ENCODE peak calls at places on chromosomes 6 and 20, in ten cellular contexts. One of them, this sample, is unnamed.

GRCh38 chr6:11613858-11614257 is 76.3 kb downstream of the TMEM170B start:
- DNase-seq in OCI-LY7: no peak
- DNase-seq in psoas muscle: no peak
- DNase-seq in IMR-90: peak; percentile 98
- DNase-seq in lower leg skin: no peak
- DNase-seq in CD8-positive, alpha-beta T cell: no peak
- DNase-seq in mammary epithelial cell: peak; percentile 73
- DNase-seq in heart right ventricle: no peak
- DNase-seq in kidney: no peak
- DNase-seq in esophagus squamous epithelium: no peak
- DNase-seq in this sample: peak; percentile 94

GRCh38 chr6:64062960-64063683 is 427.5 kb downstream of the PHF3 start:
- DNase-seq in OCI-LY7: no peak
- DNase-seq in psoas muscle: no peak
- DNase-seq in IMR-90: peak; percentile 78
- DNase-seq in lower leg skin: no peak
- DNase-seq in CD8-positive, alpha-beta T cell: no peak
- DNase-seq in mammary epithelial cell: no peak
- DNase-seq in heart right ventricle: no peak
- DNase-seq in kidney: no peak
- DNase-seq in esophagus squamous epithelium: no peak
- DNase-seq in this sample: no peak

GRCh38 chr6:63571883-63572732 is at the start of the genes LOC128125822 and PTP4A1:
- DNase-seq in OCI-LY7: peak; percentile 99
- DNase-seq in psoas muscle: peak; percentile 97
- DNase-seq in IMR-90: peak; percentile 98
- DNase-seq in lower leg skin: peak; percentile 96
- DNase-seq in CD8-positive, alpha-beta T cell: peak; percentile 95
- DNase-seq in mammary epithelial cell: peak; percentile 96
- DNase-seq in heart right ventricle: peak; percentile 98
- DNase-seq in kidney: peak; percentile 100
- DNase-seq in esophagus squamous epithelium: peak; percentile 82
- DNase-seq in this sample: peak; percentile 81

GRCh38 chr6:127518212-127518709 is 874 bp downstream of the MTCL3 start:
- DNase-seq in OCI-LY7: no peak
- DNase-seq in psoas muscle: no peak
- DNase-seq in IMR-90: no peak
- DNase-seq in lower leg skin: no peak
- DNase-seq in CD8-positive, alpha-beta T cell: no peak
- DNase-seq in mammary epithelial cell: no peak
- DNase-seq in heart right ventricle: no peak
- DNase-seq in kidney: no peak
- DNase-seq in esophagus squamous epithelium: no peak
- DNase-seq in this sample: no peak

GRCh38 chr20:62331347-62331746 is 28.6 kb downstream of the ADRM1 start:
- DNase-seq in OCI-LY7: no peak
- DNase-seq in psoas muscle: peak; percentile 11
- DNase-seq in IMR-90: no peak
- DNase-seq in lower leg skin: no peak
- DNase-seq in CD8-positive, alpha-beta T cell: no peak
- DNase-seq in mammary epithelial cell: no peak
- DNase-seq in heart right ventricle: peak; percentile 44
- DNase-seq in kidney: no peak
- DNase-seq in esophagus squamous epithelium: no peak
- DNase-seq in this sample: no peak

GRCh38 chr20:1509237-1509636 is 18.0 kb upstream of the SIRPB2 start:
- DNase-seq in OCI-LY7: peak; percentile 22
- DNase-seq in psoas muscle: no peak
- DNase-seq in IMR-90: peak; percentile 37
- DNase-seq in lower leg skin: no peak
- DNase-seq in CD8-positive, alpha-beta T cell: no peak
- DNase-seq in mammary epithelial cell: peak; percentile 54
- DNase-seq in heart right ventricle: no peak
- DNase-seq in kidney: no peak
- DNase-seq in esophagus squamous epithelium: no peak
- DNase-seq in this sample: no peak

GRCh38 chr6:1607557-1608221 is 2.0 kb upstream of the FOXC1 start:
- DNase-seq in OCI-LY7: no peak
- DNase-seq in psoas muscle: no peak
- DNase-seq in IMR-90: no peak
- DNase-seq in lower leg skin: no peak
- DNase-seq in CD8-positive, alpha-beta T cell: no peak
- DNase-seq in mammary epithelial cell: no peak
- DNase-seq in heart right ventricle: no peak
- DNase-seq in kidney: peak; percentile 83
- DNase-seq in esophagus squamous epithelium: no peak
- DNase-seq in this sample: no peak

GRCh38 chr6:127182501-127182900 is 64.0 kb downstream of the RSPO3 start:
- DNase-seq in OCI-LY7: no peak
- DNase-seq in psoas muscle: no peak
- DNase-seq in IMR-90: no peak
- DNase-seq in lower leg skin: no peak
- DNase-seq in CD8-positive, alpha-beta T cell: no peak
- DNase-seq in mammary epithelial cell: no peak
- DNase-seq in heart right ventricle: no peak
- DNase-seq in kidney: no peak
- DNase-seq in esophagus squamous epithelium: no peak
- DNase-seq in this sample: peak; percentile 78

GRCh38 chr6:25945175-25945574 is 14.7 kb upstream of the SLC17A2 start:
- DNase-seq in OCI-LY7: no peak
- DNase-seq in psoas muscle: no peak
- DNase-seq in IMR-90: no peak
- DNase-seq in lower leg skin: no peak
- DNase-seq in CD8-positive, alpha-beta T cell: no peak
- DNase-seq in mammary epithelial cell: no peak
- DNase-seq in heart right ventricle: no peak
- DNase-seq in kidney: no peak
- DNase-seq in esophagus squamous epithelium: no peak
- DNase-seq in this sample: no peak

GRCh38 chr6:18503588-18504231 is 116.6 kb downstream of the RNF144B start:
- DNase-seq in OCI-LY7: peak; percentile 89
- DNase-seq in psoas muscle: peak; percentile 32
- DNase-seq in IMR-90: peak; percentile 85
- DNase-seq in lower leg skin: peak; percentile 45
- DNase-seq in CD8-positive, alpha-beta T cell: peak; percentile 7
- DNase-seq in mammary epithelial cell: peak; percentile 64
- DNase-seq in heart right ventricle: no peak
- DNase-seq in kidney: peak; percentile 83
- DNase-seq in esophagus squamous epithelium: no peak
- DNase-seq in this sample: no peak

GRCh38 chr6:170084166-170084730 is 206.6 kb downstream of the DLL1 start:
- DNase-seq in OCI-LY7: no peak
- DNase-seq in psoas muscle: no peak
- DNase-seq in IMR-90: no peak
- DNase-seq in lower leg skin: no peak
- DNase-seq in CD8-positive, alpha-beta T cell: no peak
- DNase-seq in mammary epithelial cell: no peak
- DNase-seq in heart right ventricle: no peak
- DNase-seq in kidney: peak; percentile 53
- DNase-seq in esophagus squamous epithelium: no peak
- DNase-seq in this sample: no peak

GRCh38 chr6:33967966-33968724 is 164.3 kb upstream of the MLN start:
- DNase-seq in OCI-LY7: no peak
- DNase-seq in psoas muscle: no peak
- DNase-seq in IMR-90: no peak
- DNase-seq in lower leg skin: no peak
- DNase-seq in CD8-positive, alpha-beta T cell: no peak
- DNase-seq in mammary epithelial cell: no peak
- DNase-seq in heart right ventricle: no peak
- DNase-seq in kidney: peak; percentile 22
- DNase-seq in esophagus squamous epithelium: no peak
- DNase-seq in this sample: no peak

GRCh38 chr6:150201791-150202329 is 59.0 kb downstream of the PPP1R14C start:
- DNase-seq in OCI-LY7: no peak
- DNase-seq in psoas muscle: no peak
- DNase-seq in IMR-90: no peak
- DNase-seq in lower leg skin: no peak
- DNase-seq in CD8-positive, alpha-beta T cell: no peak
- DNase-seq in mammary epithelial cell: no peak
- DNase-seq in heart right ventricle: no peak
- DNase-seq in kidney: peak; percentile 76
- DNase-seq in esophagus squamous epithelium: no peak
- DNase-seq in this sample: no peak

GRCh38 chr6:87697581-87698552 is 4.2 kb downstream of the AKIRIN2 start:
- DNase-seq in OCI-LY7: peak; percentile 60
- DNase-seq in psoas muscle: no peak
- DNase-seq in IMR-90: peak; percentile 91
- DNase-seq in lower leg skin: no peak
- DNase-seq in CD8-positive, alpha-beta T cell: no peak
- DNase-seq in mammary epithelial cell: peak; percentile 27
- DNase-seq in heart right ventricle: no peak
- DNase-seq in kidney: no peak
- DNase-seq in esophagus squamous epithelium: no peak
- DNase-seq in this sample: peak; percentile 77

GRCh38 chr6:56756791-56757582 is 114.3 kb upstream of the DST start:
- DNase-seq in OCI-LY7: no peak
- DNase-seq in psoas muscle: no peak
- DNase-seq in IMR-90: peak; percentile 45
- DNase-seq in lower leg skin: no peak
- DNase-seq in CD8-positive, alpha-beta T cell: no peak
- DNase-seq in mammary epithelial cell: no peak
- DNase-seq in heart right ventricle: no peak
- DNase-seq in kidney: no peak
- DNase-seq in esophagus squamous epithelium: no peak
- DNase-seq in this sample: no peak

GRCh38 chr20:64038579-64039292 is 2.8 kb downstream of the C20orf204 start:
- DNase-seq in OCI-LY7: peak; percentile 80
- DNase-seq in psoas muscle: peak; percentile 73
- DNase-seq in IMR-90: peak; percentile 67
- DNase-seq in lower leg skin: no peak
- DNase-seq in CD8-positive, alpha-beta T cell: peak; percentile 75
- DNase-seq in mammary epithelial cell: peak; percentile 80
- DNase-seq in heart right ventricle: peak; percentile 83
- DNase-seq in kidney: peak; percentile 92
- DNase-seq in esophagus squamous epithelium: no peak
- DNase-seq in this sample: no peak

GRCh38 chr20:64039293-64040160 is 3.5 kb downstream of the C20orf204 start:
- DNase-seq in OCI-LY7: no peak
- DNase-seq in psoas muscle: no peak
- DNase-seq in IMR-90: no peak
- DNase-seq in lower leg skin: no peak
- DNase-seq in CD8-positive, alpha-beta T cell: no peak
- DNase-seq in mammary epithelial cell: no peak
- DNase-seq in heart right ventricle: no peak
- DNase-seq in kidney: no peak
- DNase-seq in esophagus squamous epithelium: no peak
- DNase-seq in this sample: no peak

GRCh38 chr20:64037199-64037497 is 1.2 kb downstream of the C20orf204 start:
- DNase-seq in OCI-LY7: no peak
- DNase-seq in psoas muscle: no peak
- DNase-seq in IMR-90: no peak
- DNase-seq in lower leg skin: no peak
- DNase-seq in CD8-positive, alpha-beta T cell: no peak
- DNase-seq in mammary epithelial cell: no peak
- DNase-seq in heart right ventricle: no peak
- DNase-seq in kidney: no peak
- DNase-seq in esophagus squamous epithelium: no peak
- DNase-seq in this sample: no peak

GRCh38 chr20:64037498-64038213 is 1.7 kb downstream of the C20orf204 start:
- DNase-seq in OCI-LY7: no peak
- DNase-seq in psoas muscle: no peak
- DNase-seq in IMR-90: no peak
- DNase-seq in lower leg skin: no peak
- DNase-seq in CD8-positive, alpha-beta T cell: no peak
- DNase-seq in mammary epithelial cell: no peak
- DNase-seq in heart right ventricle: no peak
- DNase-seq in kidney: no peak
- DNase-seq in esophagus squamous epithelium: no peak
- DNase-seq in this sample: no peak

DNA sequence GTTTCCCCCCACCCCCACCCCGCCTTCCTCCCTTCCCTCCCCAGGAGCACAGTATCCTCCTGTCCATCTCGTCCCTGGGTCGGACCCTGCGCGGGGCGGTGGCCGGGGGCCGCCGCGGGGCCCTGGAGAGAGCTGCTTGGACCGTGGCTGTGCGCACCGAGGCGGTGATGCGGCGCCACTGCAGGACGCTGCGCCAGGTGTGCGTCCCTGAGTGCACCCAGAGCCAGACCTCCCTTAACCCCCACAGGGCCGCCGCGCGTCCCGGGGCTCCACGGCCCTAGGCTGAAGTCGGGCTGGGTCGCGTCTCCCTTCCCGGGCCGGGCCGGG is 2.2 kb downstream of the C20orf204 start:
- DNase-seq in OCI-LY7: peak; percentile 51
- DNase-seq in psoas muscle: no peak
- DNase-seq in IMR-90: no peak
- DNase-seq in lower leg skin: no peak
- DNase-seq in CD8-positive, alpha-beta T cell: no peak
- DNase-seq in mammary epithelial cell: no peak
- DNase-seq in heart right ventricle: no peak
- DNase-seq in kidney: no peak
- DNase-seq in esophagus squamous epithelium: no peak
- DNase-seq in this sample: no peak
- H3K4me3 ChIP-seq in OCI-LY7: peak overlapping the region; percentile 63
- H3K4me3 ChIP-seq in psoas muscle: peak overlapping the region; percentile 67
- H3K4me3 ChIP-seq in IMR-90: no peak overlapping the region
- H3K4me3 ChIP-seq in lower leg skin: no peak overlapping the region
- H3K4me3 ChIP-seq in CD8-positive, alpha-beta T cell: peak overlapping the region; percentile 76
- H3K4me3 ChIP-seq in mammary epithelial cell: no peak overlapping the region
- H3K4me3 ChIP-seq in heart right ventricle: peak overlapping the region; percentile 58
- H3K4me3 ChIP-seq in kidney: no peak overlapping the region
- H3K4me3 ChIP-seq in esophagus squamous epithelium: peak overlapping the region; percentile 72
- H3K4me3 ChIP-seq in this sample: no peak overlapping the region

GRCh38 chr6:149045404-149045803 is 272.1 kb upstream of the TAB2 start:
- DNase-seq in OCI-LY7: no peak
- DNase-seq in psoas muscle: no peak
- DNase-seq in IMR-90: no peak
- DNase-seq in lower leg skin: no peak
- DNase-seq in CD8-positive, alpha-beta T cell: no peak
- DNase-seq in mammary epithelial cell: no peak
- DNase-seq in heart right ventricle: no peak
- DNase-seq in kidney: no peak
- DNase-seq in esophagus squamous epithelium: no peak
- DNase-seq in this sample: no peak
- TF ChIP-seq CTCF in OCI-LY7: peak; percentile 23
- TF ChIP-seq CTCF in psoas muscle: no peak
- TF ChIP-seq CTCF in IMR-90: no peak
- TF ChIP-seq CTCF in lower leg skin: no peak
- TF ChIP-seq CTCF in CD8-positive, alpha-beta T cell: no peak
- TF ChIP-seq CTCF in mammary epithelial cell: no peak
- TF ChIP-seq CTCF in heart right ventricle: no peak
- TF ChIP-seq CTCF in kidney: no peak
- TF ChIP-seq CTCF in esophagus squamous epithelium: no peak
- TF ChIP-seq CTCF in this sample: no peak

GRCh38 chr20:41159547-41159946 is 22.2 kb downstream of the PLCG1 start:
- DNase-seq in OCI-LY7: no peak
- DNase-seq in psoas muscle: no peak
- DNase-seq in IMR-90: no peak
- DNase-seq in lower leg skin: no peak
- DNase-seq in CD8-positive, alpha-beta T cell: no peak
- DNase-seq in mammary epithelial cell: no peak
- DNase-seq in heart right ventricle: no peak
- DNase-seq in kidney: no peak
- DNase-seq in esophagus squamous epithelium: no peak
- DNase-seq in this sample: no peak
- H3K4me3 ChIP-seq in OCI-LY7: no peak overlapping the region
- H3K4me3 ChIP-seq in psoas muscle: no peak overlapping the region
- H3K4me3 ChIP-seq in IMR-90: no peak overlapping the region
- H3K4me3 ChIP-seq in lower leg skin: no peak overlapping the region
- H3K4me3 ChIP-seq in CD8-positive, alpha-beta T cell: peak overlapping the region; percentile 40
- H3K4me3 ChIP-seq in mammary epithelial cell: no peak overlapping the region
- H3K4me3 ChIP-seq in heart right ventricle: no peak overlapping the region
- H3K4me3 ChIP-seq in kidney: no peak overlapping the region
- H3K4me3 ChIP-seq in esophagus squamous epithelium: no peak overlapping the region
- H3K4me3 ChIP-seq in this sample: no peak overlapping the region

GRCh38 chr6:4055420-4056041 is 23.4 kb downstream of the FAM217A start:
- DNase-seq in OCI-LY7: peak; percentile 7
- DNase-seq in psoas muscle: no peak
- DNase-seq in IMR-90: peak; percentile 89
- DNase-seq in lower leg skin: peak; percentile 34
- DNase-seq in CD8-positive, alpha-beta T cell: no peak
- DNase-seq in mammary epithelial cell: peak; percentile 73
- DNase-seq in heart right ventricle: no peak
- DNase-seq in kidney: no peak
- DNase-seq in esophagus squamous epithelium: no peak
- DNase-seq in this sample: peak; percentile 50
- TF ChIP-seq CTCF in OCI-LY7: peak; percentile 57
- TF ChIP-seq CTCF in psoas muscle: peak; percentile 61
- TF ChIP-seq CTCF in IMR-90: peak; percentile 72
- TF ChIP-seq CTCF in lower leg skin: no peak
- TF ChIP-seq CTCF in CD8-positive, alpha-beta T cell: no peak
- TF ChIP-seq CTCF in mammary epithelial cell: peak; percentile 67
- TF ChIP-seq CTCF in heart right ventricle: no peak
- TF ChIP-seq CTCF in kidney: peak; percentile 48
- TF ChIP-seq CTCF in esophagus squamous epithelium: no peak
- TF ChIP-seq CTCF in this sample: peak; percentile 49

This sample was measured in AG04449.